ENCODE peak calls at places on chromosomes 13 and 19, in seven cellular contexts. One of them, this sample, is unnamed. For H3K9me3, the result is how much of the 10 kb centered on the place peaks cover.

GRCh38 chr13:26370495-26370990 is 116.6 kb downstream of the CDK8 start:
- DNase-seq in iPS DF 6.9: no peak
- DNase-seq in CD4-positive, alpha-beta memory T cell: no peak
- DNase-seq in AG04450: peak
- DNase-seq in GM12878: no peak
- DNase-seq in lung: no peak
- DNase-seq in PC-3: no peak
- DNase-seq in this sample: no peak

GRCh38 chr19:13461536-13461935 is 44.7 kb downstream of the CACNA1A start:
- DNase-seq in GM12878: no peak
- DNase-seq in CD4-positive, alpha-beta memory T cell: no peak
- DNase-seq in lung: no peak
- DNase-seq in iPS DF 6.9: no peak
- DNase-seq in PC-3: no peak
- DNase-seq in AG04450: no peak
- DNase-seq in this sample: no peak

GRCh38 chr13:62933809-62934208 is 1518.2 kb upstream of the PCDH20 start:
- DNase-seq in GM12878: no peak
- DNase-seq in CD4-positive, alpha-beta memory T cell: no peak
- DNase-seq in AG04450: no peak
- DNase-seq in lung: no peak
- DNase-seq in PC-3: no peak
- DNase-seq in iPS DF 6.9: no peak
- DNase-seq in this sample: no peak

GRCh38 chr13:50340146-50340545 is 324.9 kb downstream of the KCNRG start:
- DNase-seq in CD4-positive, alpha-beta memory T cell: no peak
- DNase-seq in iPS DF 6.9: no peak
- DNase-seq in PC-3: no peak
- DNase-seq in GM12878: no peak
- DNase-seq in lung: no peak
- DNase-seq in AG04450: no peak
- DNase-seq in this sample: no peak

GRCh38 chr19:13143135-13143534 is 7.0 kb downstream of the STX10 start:
- DNase-seq in lung: no peak
- DNase-seq in GM12878: no peak
- DNase-seq in AG04450: no peak
- DNase-seq in CD4-positive, alpha-beta memory T cell: no peak
- DNase-seq in PC-3: peak
- DNase-seq in iPS DF 6.9: no peak
- DNase-seq in this sample: peak

GRCh38 chr19:46728693-46729339 is 11.9 kb upstream of the PRKD2 start:
- DNase-seq in iPS DF 6.9: no peak
- DNase-seq in GM12878: no peak
- DNase-seq in lung: peak
- DNase-seq in AG04450: no peak
- DNase-seq in PC-3: peak
- DNase-seq in CD4-positive, alpha-beta memory T cell: peak
- DNase-seq in this sample: no peak

GRCh38 chr19:14198384-14199376 is 7.3 kb downstream of the ADGRL1 start:
- DNase-seq in iPS DF 6.9: no peak
- DNase-seq in GM12878: no peak
- DNase-seq in PC-3: no peak
- DNase-seq in CD4-positive, alpha-beta memory T cell: no peak
- DNase-seq in lung: no peak
- DNase-seq in AG04450: no peak
- DNase-seq in this sample: no peak

GRCh38 chr19:36136975-36137686 is 2.7 kb upstream of the CAPNS1 start:
- DNase-seq in CD4-positive, alpha-beta memory T cell: peak
- DNase-seq in lung: peak
- DNase-seq in GM12878: no peak
- DNase-seq in AG04450: no peak
- DNase-seq in iPS DF 6.9: no peak
- DNase-seq in PC-3: peak
- DNase-seq in this sample: peak

GRCh38 chr19:55146648-55147218 is 2.3 kb downstream of the TNNT1 start:
- DNase-seq in lung: no peak
- DNase-seq in PC-3: peak
- DNase-seq in CD4-positive, alpha-beta memory T cell: no peak
- DNase-seq in AG04450: no peak
- DNase-seq in iPS DF 6.9: no peak
- DNase-seq in GM12878: no peak
- DNase-seq in this sample: no peak

GRCh38 chr13:42924290-42924803 is 67.7 kb downstream of the EPSTI1 start:
- DNase-seq in CD4-positive, alpha-beta memory T cell: no peak
- DNase-seq in AG04450: no peak
- DNase-seq in PC-3: no peak
- DNase-seq in iPS DF 6.9: no peak
- DNase-seq in lung: no peak
- DNase-seq in GM12878: no peak
- DNase-seq in this sample: no peak

GRCh38 chr19:35528218-35529038 is at the start of gene SBSN:
- DNase-seq in lung: no peak
- DNase-seq in CD4-positive, alpha-beta memory T cell: no peak
- DNase-seq in GM12878: no peak
- DNase-seq in PC-3: peak
- DNase-seq in iPS DF 6.9: no peak
- DNase-seq in AG04450: no peak
- DNase-seq in this sample: no peak

GRCh38 chr19:35254341-35255297 is 5.8 kb downstream of the LSR start:
- DNase-seq in AG04450: no peak
- DNase-seq in lung: peak
- DNase-seq in PC-3: no peak
- DNase-seq in iPS DF 6.9: no peak
- DNase-seq in GM12878: no peak
- DNase-seq in CD4-positive, alpha-beta memory T cell: no peak
- DNase-seq in this sample: peak

GRCh38 chr13:29978211-29978610 is 127.8 kb upstream of the UBL3 start:
- DNase-seq in lung: no peak
- DNase-seq in AG04450: no peak
- DNase-seq in iPS DF 6.9: no peak
- DNase-seq in PC-3: no peak
- DNase-seq in CD4-positive, alpha-beta memory T cell: no peak
- DNase-seq in GM12878: no peak
- DNase-seq in this sample: no peak

GRCh38 chr13:19172647-19173030 is 9.0 kb downstream of the TUBA3C start:
- DNase-seq in lung: no peak
- DNase-seq in AG04450: no peak
- DNase-seq in CD4-positive, alpha-beta memory T cell: no peak
- DNase-seq in GM12878: no peak
- DNase-seq in iPS DF 6.9: no peak
- DNase-seq in PC-3: no peak
- DNase-seq in this sample: no peak

GRCh38 chr13:19169496-19169895 is 12.1 kb downstream of the TUBA3C start:
- DNase-seq in lung: no peak
- DNase-seq in iPS DF 6.9: no peak
- DNase-seq in AG04450: no peak
- DNase-seq in PC-3: no peak
- DNase-seq in CD4-positive, alpha-beta memory T cell: no peak
- DNase-seq in GM12878: no peak
- DNase-seq in this sample: no peak

GRCh38 chr13:19169991-19170390 is 11.6 kb downstream of the TUBA3C start:
- DNase-seq in iPS DF 6.9: no peak
- DNase-seq in lung: no peak
- DNase-seq in CD4-positive, alpha-beta memory T cell: no peak
- DNase-seq in GM12878: no peak
- DNase-seq in AG04450: no peak
- DNase-seq in PC-3: no peak
- DNase-seq in this sample: no peak

GRCh38 chr13:19172007-19172646 is 9.5 kb downstream of the TUBA3C start:
- DNase-seq in lung: no peak
- DNase-seq in CD4-positive, alpha-beta memory T cell: no peak
- DNase-seq in AG04450: no peak
- DNase-seq in GM12878: no peak
- DNase-seq in iPS DF 6.9: no peak
- DNase-seq in PC-3: no peak
- DNase-seq in this sample: no peak

DNA sequence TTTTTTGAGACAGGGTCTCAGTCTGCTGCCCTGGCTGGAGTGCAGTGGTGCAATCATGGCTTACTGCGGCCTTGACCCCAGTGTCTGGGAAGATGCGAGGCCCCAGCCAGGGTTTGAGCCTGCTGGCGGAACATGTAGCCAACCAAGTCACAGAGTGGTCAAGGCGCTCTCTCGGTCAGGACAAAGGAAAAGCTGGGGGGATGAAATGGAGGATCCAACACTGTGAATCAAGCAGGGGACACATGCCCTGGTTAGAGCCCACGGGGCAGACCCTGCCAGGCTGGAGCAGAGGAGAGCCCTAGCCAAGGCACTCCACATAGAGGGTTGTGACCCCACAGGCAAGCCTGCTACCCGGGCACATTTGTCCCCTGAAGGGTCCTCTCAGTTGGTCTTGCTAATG is 10.1 kb downstream of the TUBA3C start:
- DNase-seq in AG04450: no peak
- DNase-seq in iPS DF 6.9: no peak
- DNase-seq in lung: no peak
- DNase-seq in GM12878: no peak
- DNase-seq in CD4-positive, alpha-beta memory T cell: no peak
- DNase-seq in PC-3: no peak
- DNase-seq in this sample: no peak
- H3K9me3 ChIP-seq in AG04450: half or more
- H3K9me3 ChIP-seq in iPS DF 6.9: under half
- H3K9me3 ChIP-seq in lung: under half
- H3K9me3 ChIP-seq in GM12878: under half
- H3K9me3 ChIP-seq in CD4-positive, alpha-beta memory T cell: under half
- H3K9me3 ChIP-seq in PC-3: under half
- H3K9me3 ChIP-seq in this sample: under half

DNA sequence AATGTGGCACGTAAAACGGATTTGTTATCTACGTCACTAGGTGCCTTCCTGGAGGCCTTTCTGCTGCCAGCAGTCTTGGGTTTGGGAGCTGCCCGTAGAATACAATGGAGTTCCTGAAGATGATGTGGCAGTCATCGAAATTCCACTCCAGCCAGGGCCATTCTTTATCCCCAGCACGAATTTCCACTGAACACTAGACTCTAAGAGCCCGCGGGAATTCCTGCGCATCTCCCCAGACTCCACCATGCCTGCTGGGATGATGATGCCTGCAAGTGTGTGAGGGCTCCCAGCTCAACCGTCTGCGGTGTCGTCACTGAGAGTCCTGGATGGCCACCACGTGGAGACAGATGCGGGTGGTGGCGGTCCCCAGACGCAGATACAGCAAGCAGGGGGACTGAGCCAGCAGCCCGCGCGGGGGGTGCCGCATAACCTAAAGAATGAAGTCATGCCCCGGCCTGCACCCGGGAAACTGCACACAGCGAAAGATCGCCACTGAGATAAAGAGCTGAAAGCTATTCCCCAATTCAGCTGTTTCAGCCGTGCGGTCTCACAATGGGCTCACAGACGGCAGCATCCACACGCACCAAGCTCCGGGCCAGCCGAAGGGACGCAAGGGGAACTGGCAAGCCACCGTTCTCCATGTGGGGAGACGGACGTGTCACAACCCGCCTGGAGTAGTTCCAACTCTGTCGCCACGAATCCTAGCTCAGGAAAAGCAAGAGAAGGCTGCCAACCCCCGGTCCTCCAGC is 41.1 kb downstream of the COL4A1 start:
- DNase-seq in AG04450: no peak
- DNase-seq in iPS DF 6.9: no peak
- DNase-seq in PC-3: no peak
- DNase-seq in lung: no peak
- DNase-seq in GM12878: no peak
- DNase-seq in CD4-positive, alpha-beta memory T cell: no peak
- DNase-seq in this sample: peak
- H3K4me3 ChIP-seq in AG04450: no peak
- H3K4me3 ChIP-seq in iPS DF 6.9: no peak
- H3K4me3 ChIP-seq in PC-3: no peak
- H3K4me3 ChIP-seq in lung: no peak
- H3K4me3 ChIP-seq in GM12878: no peak
- H3K4me3 ChIP-seq in CD4-positive, alpha-beta memory T cell: no peak
- H3K4me3 ChIP-seq in this sample: no peak

GRCh38 chr19:8412783-8413592 is at the start of gene MARCHF2:
- DNase-seq in PC-3: peak
- DNase-seq in AG04450: peak
- DNase-seq in iPS DF 6.9: peak
- DNase-seq in lung: peak
- DNase-seq in GM12878: peak
- DNase-seq in CD4-positive, alpha-beta memory T cell: peak
- DNase-seq in this sample: peak
- H3K9me3 ChIP-seq in PC-3: under half
- H3K9me3 ChIP-seq in AG04450: under half
- H3K9me3 ChIP-seq in iPS DF 6.9: under half
- H3K9me3 ChIP-seq in lung: under half
- H3K9me3 ChIP-seq in GM12878: under half
- H3K9me3 ChIP-seq in CD4-positive, alpha-beta memory T cell: under half
- H3K9me3 ChIP-seq in this sample: under half

DNA sequence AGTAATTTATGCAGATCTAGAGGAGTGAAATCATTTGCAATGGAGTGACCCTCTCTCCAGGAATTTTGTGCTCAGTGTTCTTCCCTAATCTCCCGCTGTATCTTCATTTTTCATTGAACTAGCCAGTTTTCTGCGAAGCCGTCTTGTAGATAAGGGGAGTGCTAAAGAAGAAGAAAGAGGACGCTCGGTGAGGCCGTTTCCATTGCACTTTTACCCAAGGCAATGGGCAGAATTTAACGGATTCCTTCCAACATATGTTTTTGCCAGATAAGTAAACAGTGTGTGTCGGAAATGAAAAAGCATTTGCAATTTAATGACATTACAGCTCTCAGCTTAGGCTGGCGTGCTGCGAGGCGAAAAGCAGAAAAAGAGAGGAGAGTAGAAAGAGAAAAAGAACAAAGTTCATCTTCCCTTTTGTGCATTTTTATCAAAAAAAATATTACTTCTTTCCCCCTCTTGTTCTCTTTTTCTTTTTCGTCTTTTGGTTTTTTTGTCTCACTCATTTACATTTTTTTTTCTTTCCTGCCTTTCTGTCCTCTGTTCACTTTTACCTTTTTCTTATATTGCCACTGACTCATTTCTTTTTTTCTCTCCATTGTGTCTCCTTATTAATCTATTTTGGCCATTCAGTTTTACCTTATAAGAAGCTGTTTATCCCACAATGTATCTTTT is 49.9 kb downstream of the SOX21 start:
- DNase-seq in GM12878: no peak
- DNase-seq in lung: no peak
- DNase-seq in PC-3: no peak
- DNase-seq in CD4-positive, alpha-beta memory T cell: no peak
- DNase-seq in iPS DF 6.9: no peak
- DNase-seq in AG04450: no peak
- DNase-seq in this sample: no peak
- H3K4me3 ChIP-seq in GM12878: no peak
- H3K4me3 ChIP-seq in lung: no peak
- H3K4me3 ChIP-seq in PC-3: peak
- H3K4me3 ChIP-seq in CD4-positive, alpha-beta memory T cell: no peak
- H3K4me3 ChIP-seq in iPS DF 6.9: no peak
- H3K4me3 ChIP-seq in AG04450: no peak
- H3K4me3 ChIP-seq in this sample: no peak

GRCh38 chr19:57034544-57034943 is 85.2 kb upstream of the USP29 start:
- DNase-seq in GM12878: no peak
- DNase-seq in iPS DF 6.9: no peak
- DNase-seq in AG04450: no peak
- DNase-seq in CD4-positive, alpha-beta memory T cell: no peak
- DNase-seq in PC-3: no peak
- DNase-seq in lung: no peak
- DNase-seq in this sample: no peak
- H3K9me3 ChIP-seq in GM12878: under half
- H3K9me3 ChIP-seq in iPS DF 6.9: under half
- H3K9me3 ChIP-seq in AG04450: under half
- H3K9me3 ChIP-seq in CD4-positive, alpha-beta memory T cell: under half
- H3K9me3 ChIP-seq in PC-3: under half
- H3K9me3 ChIP-seq in lung: under half
- H3K9me3 ChIP-seq in this sample: under half